ENCODE peak calls at places on chromosomes 3 and 15, in eight cellular contexts. S is endothelial cell; Y is uterus; W is ovary; X is Peyer's patch; A is PC-9; V is mammary epithelial cell; N is CD4-positive, alpha-beta T cell. H is an unnamed sample.

GRCh38 chr3:98343647-98344507 is 9.8 kb upstream of the OR5K4 start:
- DNase-seq in S (peak), Y (no peak), W (no peak), X (no peak), A (peak), V (peak), N (no peak), H (no peak)

GRCh38 chr3:38397320-38397719 is 50.7 kb downstream of the XYLB start:
- DNase-seq in S (peak), Y (no peak), W (no peak), X (no peak), A (no peak), V (peak), N (no peak), H (no peak)

GRCh38 chr15:45187894-45188830 is at the start of gene SHF:
- DNase-seq in S (peak), Y (peak), W (peak), X (peak), A (no peak), V (no peak), N (peak), H (no peak)

GRCh38 chr3:182241777-182242556 is 530.2 kb downstream of the SOX2 start:
- DNase-seq in S (no peak), Y (peak), W (peak), X (no peak), A (peak), V (no peak), N (no peak), H (peak)

GRCh38 chr15:31336943-31337295 is 10.3 kb downstream of the KLF13 start:
- DNase-seq in S (no peak), Y (no peak), W (no peak), X (no peak), A (no peak), V (no peak), N (no peak), H (no peak)

GRCh38 chr3:150521458-150521857 is 24.8 kb downstream of the SERP1 start:
- DNase-seq in S (no peak), Y (no peak), W (no peak), X (no peak), A (no peak), V (no peak), N (no peak), H (no peak)

GRCh38 chr15:30073915-30074314 is 8.8 kb upstream of the GOLGA8J start:
- DNase-seq in S (no peak), Y (no peak), W (no peak), X (no peak), A (no peak), V (peak), N (no peak), H (no peak)

GRCh38 chr3:79767953-79768282 is at the start of gene ROBO1:
- DNase-seq in S (no peak), Y (no peak), W (no peak), X (no peak), A (no peak), V (no peak), N (no peak), H (no peak)

GRCh38 chr3:139935866-139936817 is 1.2 kb downstream of the CLSTN2 start:
- DNase-seq in S (peak), Y (peak), W (peak), X (peak), A (no peak), V (peak), N (no peak), H (peak)

GRCh38 chr3:105933871-105934270 is 65.1 kb upstream of the CBLB start:
- DNase-seq in S (no peak), Y (no peak), W (no peak), X (no peak), A (no peak), V (no peak), N (no peak), H (no peak)

GRCh38 chr3:102174312-102174712 is 260.5 kb upstream of the ZPLD1 start:
- DNase-seq in S (no peak), Y (no peak), W (no peak), X (no peak), A (no peak), V (peak), N (no peak), H (no peak)

GRCh38 chr3:133384331-133385027 is 15.4 kb upstream of the BFSP2 start:
- DNase-seq in S (peak), Y (peak), W (peak), X (peak), A (no peak), V (peak), N (no peak), H (peak)

GRCh38 chr3:58333206-58334012 is 717 bp downstream of the PXK start:
- DNase-seq in S (peak), Y (peak), W (peak), X (peak), A (no peak), V (no peak), N (peak), H (peak)

GRCh38 chr3:11690863-11691833 is 47.4 kb upstream of the VGLL4 start:
- DNase-seq in S (no peak), Y (no peak), W (no peak), X (no peak), A (peak), V (peak), N (no peak), H (no peak)

GRCh38 chr3:107951111-107951510 is 139.7 kb downstream of the CD47 start:
- DNase-seq in S (no peak), Y (no peak), W (no peak), X (no peak), A (no peak), V (no peak), N (no peak), H (no peak)

GRCh38 chr3:34683851-34684250 is 885.4 kb downstream of the PDCD6IP start:
- DNase-seq in S (peak), Y (peak), W (no peak), X (peak), A (no peak), V (peak), N (peak), H (no peak)

GRCh38 chr3:191963182-191963581 is 502.2 kb downstream of the PYDC2 start:
- DNase-seq in S (no peak), Y (no peak), W (no peak), X (no peak), A (no peak), V (peak), N (no peak), H (no peak)

GRCh38 chr3:157174616-157175498 is 14.9 kb upstream of the CCNL1 start:
- DNase-seq in S (peak), Y (peak), W (peak), X (peak), A (peak), V (peak), N (peak), H (peak)

GRCh38 chr3:143443851-143444331 is 324.3 kb downstream of the CHST2 start:
- DNase-seq in S (no peak), Y (no peak), W (peak), X (peak), A (peak), V (peak), N (no peak), H (peak)

GRCh38 chr3:184765730-184766074 is 46.3 kb upstream of the VPS8 start:
- DNase-seq in S (no peak), Y (no peak), W (no peak), X (no peak), A (peak), V (peak), N (no peak), H (no peak)

GRCh38 chr3:62604301-62604700 is 231.0 kb upstream of the FEZF2 start:
- DNase-seq in S (no peak), Y (no peak), W (no peak), X (no peak), A (peak), V (peak), N (no peak), H (no peak)

GRCh38 chr15:96354731-96355560 is 24.4 kb downstream of the NR2F2 start:
- DNase-seq in S (no peak), Y (no peak), W (peak), X (no peak), A (peak), V (peak), N (no peak), H (no peak)

GRCh38 chr3:184549793-184550585 is 11.6 kb upstream of the EPHB3 start:
- DNase-seq in S (no peak), Y (no peak), W (no peak), X (no peak), A (no peak), V (peak), N (no peak), H (peak)

GRCh38 chr15:22883196-22883595 is 44.7 kb downstream of the NIPA2 start:
- DNase-seq in S (no peak), Y (no peak), W (no peak), X (peak), A (no peak), V (no peak), N (no peak), H (no peak)

GRCh38 chr3:4719011-4719649 is 226.0 kb downstream of the ITPR1 start:
- DNase-seq in S (no peak), Y (no peak), W (no peak), X (no peak), A (no peak), V (no peak), N (no peak), H (no peak)

GRCh38 chr3:4512895-4513616 is 19.9 kb downstream of the ITPR1 start:
- DNase-seq in S (no peak), Y (no peak), W (no peak), X (no peak), A (no peak), V (no peak), N (no peak), H (no peak)

GRCh38 chr3:61914277-61914676 is 352.9 kb downstream of the PTPRG start:
- DNase-seq in S (no peak), Y (no peak), W (no peak), X (no peak), A (no peak), V (no peak), N (no peak), H (no peak)

GRCh38 chr3:189049458-189050231 is 122.1 kb upstream of the TPRG1 start:
- DNase-seq in S (no peak), Y (no peak), W (no peak), X (no peak), A (no peak), V (no peak), N (peak), H (no peak)

GRCh38 chr15:100785181-100786138 is 94.2 kb upstream of the ALDH1A3 start:
- DNase-seq in S (no peak), Y (no peak), W (peak), X (peak), A (no peak), V (no peak), N (no peak), H (no peak)

GRCh38 chr15:80561500-80561899 is 133.6 kb upstream of the ABHD17C start:
- DNase-seq in S (no peak), Y (no peak), W (no peak), X (no peak), A (no peak), V (no peak), N (no peak), H (no peak)

GRCh38 chr3:156209631-156210336 is 89.4 kb downstream of the KCNAB1 start:
- DNase-seq in S (no peak), Y (no peak), W (no peak), X (no peak), A (no peak), V (no peak), N (no peak), H (no peak)

GRCh38 chr15:96345560-96346389 is 15.3 kb downstream of the NR2F2 start:
- DNase-seq in S (peak), Y (peak), W (peak), X (peak), A (no peak), V (no peak), N (no peak), H (peak)

GRCh38 chr15:62752687-62753517 is 289.6 kb upstream of the TPM1 start:
- DNase-seq in S (no peak), Y (no peak), W (no peak), X (no peak), A (peak), V (no peak), N (no peak), H (no peak)

GRCh38 chr3:141618511-141618910 is 119.6 kb upstream of the RNF7 start:
- DNase-seq in S (no peak), Y (no peak), W (no peak), X (no peak), A (no peak), V (no peak), N (no peak), H (no peak)

GRCh38 chr15:70284438-70285214 is 186.9 kb upstream of the TLE3 start:
- DNase-seq in S (no peak), Y (no peak), W (no peak), X (peak), A (no peak), V (no peak), N (no peak), H (no peak)

GRCh38 chr3:4827767-4828166 is 151.5 kb upstream of the BHLHE40 start:
- DNase-seq in S (no peak), Y (no peak), W (no peak), X (no peak), A (no peak), V (no peak), N (no peak), H (no peak)

GRCh38 chr3:166630190-166630589 is 749.9 kb downstream of the ZBBX start:
- DNase-seq in S (no peak), Y (no peak), W (no peak), X (no peak), A (no peak), V (no peak), N (no peak), H (no peak)

GRCh38 chr3:77835916-77836315 is 796.0 kb downstream of the ROBO2 start:
- DNase-seq in S (no peak), Y (no peak), W (no peak), X (no peak), A (no peak), V (no peak), N (no peak), H (no peak)

GRCh38 chr3:68997887-68998286 is 15.6 kb downstream of the EOGT start:
- DNase-seq in S (no peak), Y (no peak), W (no peak), X (no peak), A (no peak), V (no peak), N (no peak), H (no peak)
- TF ChIP-seq CTCF in S (peak), Y (no peak), W (no peak), X (no peak), A (no peak), V (peak), N (peak), H (no peak)

GRCh38 chr3:48422272-48422671 is 7.6 kb downstream of the PLXNB1 start:
- DNase-seq in S (no peak), Y (no peak), W (no peak), X (no peak), A (no peak), V (no peak), N (no peak), H (no peak)
- TF ChIP-seq CTCF in S (no peak), Y (no peak), W (no peak), X (no peak), A (no peak), V (no peak), N (no peak), H (no peak)

GRCh38 chr3:72230774-72231379 is 445.9 kb upstream of the PROK2 start:
- DNase-seq in S (no peak), Y (peak), W (no peak), X (no peak), A (no peak), V (no peak), N (no peak), H (no peak)

GRCh38 chr3:72231439-72232196 is 446.7 kb upstream of the PROK2 start:
- DNase-seq in S (no peak), Y (peak), W (peak), X (no peak), A (no peak), V (no peak), N (no peak), H (no peak)

GRCh38 chr3:72234394-72234793 is 449.4 kb upstream of the PROK2 start:
- DNase-seq in S (no peak), Y (peak), W (peak), X (no peak), A (no peak), V (peak), N (no peak), H (peak)

GRCh38 chr3:72233571-72233970 is 448.6 kb upstream of the PROK2 start:
- DNase-seq in S (no peak), Y (no peak), W (no peak), X (no peak), A (no peak), V (no peak), N (no peak), H (no peak)

GRCh38 chr3:72232777-72233176 is 447.8 kb upstream of the PROK2 start:
- DNase-seq in S (no peak), Y (no peak), W (no peak), X (no peak), A (no peak), V (no peak), N (no peak), H (no peak)
- TF ChIP-seq CTCF in S (no peak), Y (no peak), W (no peak), X (no peak), A (no peak), V (no peak), N (no peak), H (no peak)

DNA sequence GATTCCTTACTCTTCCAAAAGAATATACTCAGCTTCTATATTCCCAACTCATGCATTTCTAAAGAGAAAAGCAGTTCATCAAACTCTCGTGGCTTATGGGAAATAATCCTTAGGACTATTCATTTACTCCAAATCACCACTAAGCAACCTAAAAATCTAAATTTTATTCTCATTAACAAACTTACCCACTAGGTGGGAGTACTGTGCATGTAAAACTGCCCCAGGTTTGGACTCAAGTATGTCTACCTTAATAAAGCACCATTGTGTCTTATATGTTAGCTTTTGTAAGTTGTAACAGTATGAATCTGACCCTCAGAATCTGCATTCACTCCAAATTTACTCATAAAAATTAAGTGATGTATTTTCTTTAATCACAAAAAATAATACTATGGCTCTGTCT is 25.3 kb downstream of the RAD18 start:
- DNase-seq in S (no peak), Y (no peak), W (no peak), X (no peak), A (no peak), V (peak), N (no peak), H (no peak)
- TF ChIP-seq CTCF in S (peak), Y (no peak), W (no peak), X (no peak), A (peak), V (peak), N (no peak), H (no peak)

GRCh38 chr3:43684944-43685343 is 5.8 kb upstream of the ABHD5 start:
- DNase-seq in S (no peak), Y (no peak), W (no peak), X (no peak), A (no peak), V (no peak), N (no peak), H (no peak)
- TF ChIP-seq CTCF in S (no peak), Y (no peak), W (no peak), X (no peak), A (no peak), V (no peak), N (no peak), H (no peak)

DNA sequence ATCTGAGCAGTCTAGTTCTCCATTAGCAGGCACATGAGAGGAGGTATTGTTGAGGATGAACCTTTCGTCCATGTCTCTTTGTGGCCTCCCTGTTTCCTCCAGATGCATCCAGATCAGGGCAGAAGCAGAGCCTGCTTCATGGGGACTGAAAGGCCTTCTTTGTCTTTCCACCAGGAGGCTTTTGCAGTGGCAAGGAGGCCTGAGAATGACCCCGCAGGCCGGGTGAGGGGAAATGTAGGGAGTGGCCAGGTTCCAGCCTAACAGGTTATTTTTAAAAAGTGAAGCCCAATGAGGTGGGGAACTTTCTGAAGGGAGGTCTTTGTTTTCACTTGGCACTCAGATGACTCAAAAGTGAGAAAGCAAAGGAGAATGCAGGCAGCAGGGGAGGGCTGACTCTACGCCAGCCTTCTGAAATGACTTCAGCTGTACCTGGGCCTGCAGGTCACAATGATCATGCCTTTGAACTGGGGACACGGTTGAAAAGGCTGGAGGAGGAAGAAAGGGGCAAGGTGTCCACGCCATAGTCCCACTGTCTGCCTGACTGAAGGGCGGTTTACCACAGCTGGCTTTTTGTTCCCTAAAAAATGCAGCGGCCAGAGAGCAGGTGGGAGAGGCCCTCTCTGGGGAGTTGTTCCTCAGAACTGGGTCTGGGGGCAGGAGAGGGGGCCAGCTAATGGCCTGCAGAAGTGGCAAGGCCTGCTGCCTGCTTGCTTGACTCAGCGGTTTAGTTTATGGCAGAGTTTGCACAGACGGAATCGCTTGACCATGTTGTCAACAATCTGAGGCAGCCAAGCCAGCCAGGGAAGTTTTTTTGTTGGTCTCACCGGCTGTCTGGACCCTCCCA is 28.7 kb downstream of the CMTM7 start:
- DNase-seq in S (no peak), Y (no peak), W (no peak), X (peak), A (peak), V (peak), N (no peak), H (no peak)
- TF ChIP-seq CTCF in S (no peak), Y (no peak), W (no peak), X (no peak), A (peak), V (peak), N (no peak), H (no peak)

GRCh38 chr3:187957209-187957981 is 196.6 kb upstream of the LPP start:
- DNase-seq in S (no peak), Y (no peak), W (no peak), X (peak), A (no peak), V (no peak), N (no peak), H (peak)
- TF ChIP-seq CTCF in S (no peak), Y (no peak), W (no peak), X (no peak), A (no peak), V (no peak), N (no peak), H (no peak)